ENCODE peak calls at places on chromosomes 3 and 15, in four cellular contexts. K is HepG2, W is A549, L is WTC11. V is an unnamed sample.

GRCh38 chr15:85477730-85478129 is 97.3 kb downstream of the AKAP13 start:
- DNase-seq in K (no peak), W (peak; percentile 40), L (no peak), V (no peak)

GRCh38 chr3:131730581-131730980 is 227.8 kb upstream of the MRPL3 start:
- DNase-seq in K (no peak), W (no peak), L (no peak), V (no peak)

GRCh38 chr3:155550386-155550785 is 194.5 kb downstream of the PLCH1 start:
- DNase-seq in K (no peak), W (no peak), L (no peak), V (no peak)

GRCh38 chr3:55161256-55161655 is 233.4 kb upstream of the LRTM1 start:
- DNase-seq in K (no peak), W (no peak), L (no peak), V (no peak)

GRCh38 chr3:99951701-99952100 is 134.0 kb downstream of the CMSS1 start:
- DNase-seq in K (no peak), W (no peak), L (no peak), V (no peak)

GRCh38 chr3:195139876-195140240 is 131.1 kb downstream of the XXYLT1 start:
- DNase-seq in K (no peak), W (no peak), L (no peak), V (peak; percentile 47)

GRCh38 chr3:116440196-116440595 is 5.1 kb downstream of the LSAMP start:
- DNase-seq in K (no peak), W (no peak), L (no peak), V (no peak)

GRCh38 chr15:63134245-63134644 is 12.6 kb downstream of the LACTB start:
- DNase-seq in K (no peak), W (no peak), L (no peak), V (no peak)

GRCh38 chr15:89406218-89406716 is 71.6 kb upstream of the POLG start:
- DNase-seq in K (no peak), W (no peak), L (no peak), V (no peak)

GRCh38 chr15:26564354-26564753 is 208.5 kb downstream of the GABRB3 start:
- DNase-seq in K (no peak), W (no peak), L (no peak), V (no peak)

GRCh38 chr3:177340243-177340830 is 143.1 kb upstream of the TBL1XR1 start:
- DNase-seq in K (no peak), W (no peak), L (no peak), V (no peak)

GRCh38 chr3:27105904-27106303 is 263.3 kb downstream of the NEK10 start:
- DNase-seq in K (no peak), W (peak; percentile 6), L (peak; percentile 50), V (no peak)

GRCh38 chr15:39416258-39416657 is 164.6 kb upstream of the THBS1 start:
- DNase-seq in K (no peak), W (no peak), L (no peak), V (no peak)

GRCh38 chr3:149011676-149012075 is 20.3 kb downstream of the GYG1 start:
- DNase-seq in K (no peak), W (no peak), L (no peak), V (no peak)

GRCh38 chr3:19457449-19457848 is 309.1 kb downstream of the KCNH8 start:
- DNase-seq in K (no peak), W (no peak), L (no peak), V (no peak)

GRCh38 chr3:150090006-150090405 is 119.3 kb upstream of the PFN2 start:
- DNase-seq in K (no peak), W (no peak), L (no peak), V (no peak)

GRCh38 chr3:184177331-184177731 is 2.7 kb downstream of the AP2M1 start:
- DNase-seq in K (no peak), W (no peak), L (no peak), V (no peak)

GRCh38 chr3:10205461-10206165 is 40.9 kb downstream of the IRAK2 start:
- DNase-seq in K (no peak), W (peak; percentile 83), L (no peak), V (no peak)

GRCh38 chr15:74768099-74768770 is 13.6 kb upstream of the CSK start:
- DNase-seq in K (no peak), W (no peak), L (no peak), V (no peak)

GRCh38 chr3:140342668-140343067 is 335.2 kb upstream of the TRIM42 start:
- DNase-seq in K (no peak), W (no peak), L (no peak), V (no peak)

GRCh38 chr3:50271314-50272072 is 2.5 kb downstream of the SEMA3B start:
- DNase-seq in K (peak; percentile 91), W (no peak), L (no peak), V (no peak)

GRCh38 chr3:100044369-100044768 is 69.9 kb downstream of the FILIP1L start:
- DNase-seq in K (no peak), W (no peak), L (no peak), V (no peak)

GRCh38 chr3:71681224-71681668 is 44.0 kb downstream of the EIF4E3 start:
- DNase-seq in K (peak; percentile 39), W (peak; percentile 15), L (peak; percentile 66), V (peak; percentile 27)

GRCh38 chr15:41286665-41287333 is 45.6 kb downstream of the OIP5 start:
- DNase-seq in K (no peak), W (no peak), L (no peak), V (no peak)

GRCh38 chr3:38030126-38031021 is 932 bp upstream of the PLCD1 start:
- DNase-seq in K (no peak), W (no peak), L (no peak), V (no peak)

GRCh38 chr3:171874879-171875278 is 31.7 kb downstream of the TMEM212 start:
- DNase-seq in K (no peak), W (no peak), L (no peak), V (no peak)

GRCh38 chr15:77858677-77859490 is 218.6 kb downstream of the TBC1D2B start:
- DNase-seq in K (no peak), W (no peak), L (no peak), V (no peak)

GRCh38 chr15:84947947-84948830 is 33.5 kb upstream of the PDE8A start:
- DNase-seq in K (no peak), W (no peak), L (no peak), V (peak; percentile 45)

GRCh38 chr15:99130314-99130713 is 25.4 kb downstream of the SYNM start:
- DNase-seq in K (no peak), W (no peak), L (no peak), V (no peak)

GRCh38 chr15:44370830-44371229 is 56.6 kb upstream of the CTDSPL2 start:
- DNase-seq in K (no peak), W (no peak), L (no peak), V (no peak)

GRCh38 chr3:10804183-10804648 is 11.8 kb upstream of the SLC6A11 start:
- DNase-seq in K (no peak), W (no peak), L (no peak), V (no peak)

GRCh38 chr3:36397856-36398255 is 17.6 kb downstream of the STAC start:
- DNase-seq in K (no peak), W (no peak), L (no peak), V (no peak)

GRCh38 chr3:149026718-149027117 is 35.4 kb downstream of the GYG1 start:
- DNase-seq in K (no peak), W (no peak), L (no peak), V (no peak)

GRCh38 chr3:64438837-64439236 is 213.6 kb upstream of the PRICKLE2 start:
- DNase-seq in K (no peak), W (no peak), L (no peak), V (no peak)

GRCh38 chr15:80639168-80639555 is 55.9 kb upstream of the ABHD17C start:
- DNase-seq in K (no peak), W (no peak), L (no peak), V (no peak)

GRCh38 chr3:148330486-148330885 is 367.2 kb upstream of the AGTR1 start:
- DNase-seq in K (no peak), W (no peak), L (no peak), V (no peak)

GRCh38 chr15:67199881-67200763 is 54.3 kb downstream of the AAGAB start:
- DNase-seq in K (no peak), W (no peak), L (no peak), V (no peak)

DNA sequence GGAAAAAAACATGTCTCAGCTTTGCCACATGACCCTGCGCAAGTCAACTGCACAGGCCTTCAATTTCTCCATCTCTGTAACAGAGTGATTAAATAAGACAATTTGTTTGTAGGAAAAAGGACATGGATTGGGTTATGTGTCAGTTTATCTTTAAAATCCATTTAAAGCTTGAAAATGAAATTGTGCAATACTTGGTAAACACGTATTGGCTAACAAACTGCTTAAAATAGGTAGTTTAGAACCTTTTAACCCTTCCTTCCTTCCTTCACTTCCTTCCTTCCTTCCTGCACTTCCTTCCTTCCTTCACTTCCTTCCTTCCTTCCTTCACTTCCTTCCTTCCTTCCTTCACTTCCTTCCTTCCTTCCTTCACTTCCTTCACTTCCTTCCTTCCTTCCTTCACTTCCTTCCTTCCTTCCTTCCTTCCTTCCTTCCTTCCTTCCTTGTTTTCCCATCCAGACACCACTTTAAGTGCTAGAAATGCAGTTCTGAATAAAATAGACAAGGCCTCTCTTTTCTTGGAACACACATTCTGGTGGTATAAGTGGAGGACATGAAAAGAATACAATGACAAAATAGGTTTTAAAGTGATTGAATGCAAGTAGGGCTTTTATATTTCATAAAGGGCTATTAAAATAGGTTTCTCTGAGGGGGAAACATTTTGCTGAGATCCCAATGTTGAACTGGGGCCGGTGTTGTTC is 130.2 kb upstream of the TP63 start:
- DNase-seq in K (no peak), W (no peak), L (no peak), V (no peak)
- TF ChIP-seq HMGXB4 in K (no peak), W (no peak), L (no peak), V (no peak)

GRCh38 chr3:57544181-57545125 is at the start of gene DNAH12:
- DNase-seq in K (peak; percentile 64), W (peak; percentile 8), L (peak; percentile 95), V (peak; percentile 27)
- TF ChIP-seq HMGXB4 in K (no peak), W (no peak), L (no peak), V (no peak)

GRCh38 chr3:65713016-65713415 is 325.7 kb downstream of the MAGI1 start:
- DNase-seq in K (no peak), W (no peak), L (peak; percentile 38), V (no peak)
- TF ChIP-seq HMGXB4 in K (no peak), W (no peak), L (no peak), V (no peak)

DNA sequence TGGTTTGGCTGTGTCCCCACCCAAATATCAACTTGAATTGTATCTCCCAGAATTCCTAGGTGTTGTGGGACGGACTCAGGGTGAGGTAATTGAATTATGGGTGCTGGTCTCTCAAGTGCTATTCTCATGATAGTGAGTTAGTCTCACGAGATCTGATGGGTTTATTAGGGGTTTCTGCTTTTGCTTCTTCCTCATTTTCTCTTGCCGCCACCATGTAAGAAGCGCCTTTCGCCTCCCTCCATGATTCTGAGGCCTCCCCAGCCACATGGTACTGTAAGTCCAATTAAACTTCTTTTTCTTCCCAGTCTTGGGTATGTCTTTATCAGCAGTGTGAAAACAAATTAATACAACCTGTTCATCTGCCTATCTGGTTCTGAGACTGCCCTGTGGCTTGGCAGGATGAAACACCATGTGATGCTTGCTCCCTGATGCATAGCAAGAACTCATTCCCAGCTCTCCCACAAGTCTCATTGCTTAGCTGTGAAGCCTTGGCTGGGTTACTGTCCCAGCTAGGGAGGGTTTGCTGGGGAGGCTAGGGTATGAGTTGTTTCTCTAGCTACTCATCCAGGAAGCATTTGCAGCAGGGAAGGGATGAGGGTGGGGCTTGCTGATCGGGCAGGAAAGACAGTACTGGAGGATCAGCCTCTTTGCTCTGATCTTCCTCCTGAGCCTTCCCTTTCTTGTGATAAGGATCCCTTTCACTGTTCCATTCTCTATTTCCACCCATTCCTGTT is 3.7 kb upstream of the SQOR start:
- DNase-seq in K (no peak), W (no peak), L (no peak), V (no peak)
- TF ChIP-seq HMGXB4 in K (no peak), W (no peak), L (no peak), V (no peak)

V was measured in K562.